ENCODE peak calls at places on chromosomes 7 and 10, in eight cellular contexts. P is PC-9, W is right lobe of liver, H is colonic mucosa, X is spleen, F is uterus, N is IMR-90, B is lung. T is an unnamed sample. For H3K36me3, the result is how much of the 10 kb centered on the place peaks cover.

GRCh38 chr10:103193820-103194529 is 903 bp upstream of the NT5C2 start:
- DNase-seq in P (no peak), W (no peak), H (no peak), X (no peak), F (no peak), N (peak), B (no peak), T (no peak)

GRCh38 chr10:69409968-69410367 is 6.8 kb downstream of the TACR2 start:
- DNase-seq in P (no peak), W (no peak), H (no peak), X (peak), F (peak), N (no peak), B (no peak), T (no peak)

GRCh38 chr10:48604408-48605263 is at the start of gene ARHGAP22:
- DNase-seq in P (no peak), W (peak), H (peak), X (no peak), F (no peak), N (peak), B (no peak), T (no peak)

GRCh38 chr7:34750636-34751035 is 92.6 kb downstream of the NPSR1 start:
- DNase-seq in P (no peak), W (no peak), H (no peak), X (no peak), F (no peak), N (no peak), B (no peak), T (no peak)

GRCh38 chr7:10401793-10402192 is 571.9 kb upstream of the PHF14 start:
- DNase-seq in P (no peak), W (no peak), H (no peak), X (no peak), F (no peak), N (no peak), B (no peak), T (no peak)

GRCh38 chr10:11742009-11742778 is at the start of gene ECHDC3:
- DNase-seq in P (no peak), W (peak), H (peak), X (peak), F (peak), N (no peak), B (peak), T (no peak)

GRCh38 chr7:18666107-18666728 is 170.7 kb downstream of the HDAC9 start:
- DNase-seq in P (peak), W (peak), H (peak), X (peak), F (peak), N (peak), B (peak), T (peak)

GRCh38 chr10:86225098-86225782 is 141.4 kb downstream of the GRID1 start:
- DNase-seq in P (no peak), W (no peak), H (no peak), X (no peak), F (no peak), N (peak), B (no peak), T (peak)

GRCh38 chr10:93074597-93075368 is 1.1 kb downstream of the CYP26A1 start:
- DNase-seq in P (no peak), W (no peak), H (no peak), X (no peak), F (no peak), N (no peak), B (no peak), T (no peak)

GRCh38 chr10:11887381-11888227 is 64.4 kb downstream of the PROSER2 start:
- DNase-seq in P (no peak), W (no peak), H (no peak), X (peak), F (no peak), N (no peak), B (no peak), T (no peak)

GRCh38 chr7:152925412-152926147 is 166.0 kb downstream of the ACTR3B start:
- DNase-seq in P (no peak), W (no peak), H (no peak), X (no peak), F (no peak), N (no peak), B (no peak), T (no peak)

GRCh38 chr7:57202274-57202673 is 70.0 kb upstream of the ZNF479 start:
- DNase-seq in P (no peak), W (no peak), H (no peak), X (peak), F (no peak), N (no peak), B (no peak), T (no peak)

GRCh38 chr7:41584746-41585145 is 118.1 kb downstream of the INHBA start:
- DNase-seq in P (no peak), W (no peak), H (no peak), X (no peak), F (no peak), N (peak), B (no peak), T (no peak)

GRCh38 chr7:100044719-100045118 is 4.9 kb upstream of the ZSCAN21 start:
- DNase-seq in P (no peak), W (peak), H (peak), X (no peak), F (no peak), N (no peak), B (no peak), T (no peak)

GRCh38 chr7:38025815-38026214 is 105.4 kb downstream of the EPDR1 start:
- DNase-seq in P (no peak), W (no peak), H (no peak), X (no peak), F (no peak), N (no peak), B (no peak), T (no peak)

GRCh38 chr7:93307131-93307660 is 75.0 kb downstream of the VPS50 start:
- DNase-seq in P (no peak), W (no peak), H (no peak), X (no peak), F (no peak), N (peak), B (no peak), T (no peak)

GRCh38 chr7:51029586-51030230 is 247.0 kb upstream of the GRB10 start:
- DNase-seq in P (peak), W (no peak), H (no peak), X (no peak), F (no peak), N (peak), B (no peak), T (no peak)

GRCh38 chr10:102287991-102288390 is 42.7 kb downstream of the GBF1 start:
- DNase-seq in P (no peak), W (no peak), H (no peak), X (no peak), F (no peak), N (no peak), B (no peak), T (no peak)

GRCh38 chr7:23106491-23106800 is 861 bp downstream of the KLHL7 start:
- DNase-seq in P (peak), W (peak), H (no peak), X (no peak), F (no peak), N (no peak), B (no peak), T (no peak)

GRCh38 chr7:139644191-139644590 is 120.7 kb downstream of the CLEC2L start:
- DNase-seq in P (no peak), W (no peak), H (no peak), X (no peak), F (no peak), N (no peak), B (no peak), T (no peak)

GRCh38 chr7:140683657-140684056 is 10.9 kb downstream of the ADCK2 start:
- DNase-seq in P (peak), W (peak), H (no peak), X (peak), F (no peak), N (no peak), B (no peak), T (no peak)

GRCh38 chr10:100267237-100268104 is at the start of gene CWF19L1:
- DNase-seq in P (peak), W (peak), H (peak), X (peak), F (peak), N (peak), B (peak), T (peak)

GRCh38 chr7:91235211-91235832 is 28.9 kb upstream of the FZD1 start:
- DNase-seq in P (no peak), W (no peak), H (no peak), X (no peak), F (no peak), N (peak), B (no peak), T (no peak)

GRCh38 chr10:100743626-100744135 is 1.7 kb upstream of the PAX2 start:
- DNase-seq in P (no peak), W (peak), H (no peak), X (no peak), F (no peak), N (peak), B (no peak), T (no peak)

GRCh38 chr7:26856481-26856880 is 7.9 kb downstream of the SKAP2 start:
- DNase-seq in P (no peak), W (no peak), H (no peak), X (no peak), F (no peak), N (peak), B (no peak), T (no peak)

GRCh38 chr10:102646610-102647432 is 2.5 kb downstream of the TRIM8 start:
- DNase-seq in P (no peak), W (no peak), H (peak), X (peak), F (no peak), N (peak), B (peak), T (no peak)

GRCh38 chr7:46452781-46453180 is 531.7 kb upstream of the IGFBP3 start:
- DNase-seq in P (no peak), W (no peak), H (no peak), X (no peak), F (no peak), N (no peak), B (no peak), T (no peak)

GRCh38 chr10:77608281-77608680 is 29.3 kb downstream of the KCNMA1 start:
- DNase-seq in P (no peak), W (no peak), H (no peak), X (no peak), F (peak), N (no peak), B (no peak), T (no peak)

DNA sequence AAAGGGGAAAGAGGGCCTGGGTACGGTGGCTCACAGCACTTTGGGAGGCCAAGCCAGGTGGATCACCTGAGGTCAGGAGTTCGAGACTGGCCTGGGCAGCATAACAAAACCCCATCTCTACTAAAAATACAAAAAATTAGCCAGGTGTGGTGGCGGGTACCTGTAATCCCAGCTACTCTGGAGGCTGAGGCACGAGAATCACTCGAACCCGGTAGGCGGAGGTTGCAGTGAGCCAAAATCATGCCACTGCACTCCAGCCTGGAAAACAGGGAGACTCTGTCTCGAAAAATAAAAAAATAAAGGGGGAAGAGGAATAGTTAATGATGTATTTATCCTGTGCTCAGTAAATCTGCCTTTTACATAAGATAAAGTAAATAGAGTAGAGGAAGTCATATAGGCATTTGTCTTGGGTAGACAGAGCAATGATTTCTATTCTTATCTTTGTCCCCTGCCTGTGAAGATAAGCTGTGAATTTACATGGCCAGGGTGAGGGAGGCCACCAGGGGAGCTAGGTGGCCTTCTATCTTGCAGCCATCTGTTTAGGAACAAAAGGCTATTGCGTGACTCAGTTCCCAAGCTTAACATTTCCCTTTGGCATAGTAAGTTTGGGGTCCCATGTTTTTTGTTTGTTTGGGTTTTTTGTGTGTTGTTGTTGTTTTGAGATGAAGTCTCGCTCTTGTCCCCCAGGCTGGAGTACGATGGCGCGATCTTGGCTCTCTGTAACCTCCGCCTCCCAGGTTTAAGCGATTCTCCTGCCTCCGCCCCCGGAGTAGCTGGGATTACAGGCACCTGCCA is 73.2 kb upstream of the GTF2I start:
- DNase-seq in P (no peak), W (no peak), H (peak), X (no peak), F (no peak), N (no peak), B (no peak), T (no peak)
- TF ChIP-seq CTCF in P (no peak), W (no peak), H (no peak), X (no peak), F (no peak), N (no peak), B (no peak), T (no peak)

GRCh38 chr10:119831656-119832055 is 41.0 kb downstream of the MCMBP start:
- DNase-seq in P (no peak), W (no peak), H (no peak), X (no peak), F (no peak), N (no peak), B (no peak), T (no peak)
- H3K36me3 ChIP-seq in P (under half), W (half or more), H (under half), X (half or more), F (under half), N (under half), B (under half), T (under half)

DNA sequence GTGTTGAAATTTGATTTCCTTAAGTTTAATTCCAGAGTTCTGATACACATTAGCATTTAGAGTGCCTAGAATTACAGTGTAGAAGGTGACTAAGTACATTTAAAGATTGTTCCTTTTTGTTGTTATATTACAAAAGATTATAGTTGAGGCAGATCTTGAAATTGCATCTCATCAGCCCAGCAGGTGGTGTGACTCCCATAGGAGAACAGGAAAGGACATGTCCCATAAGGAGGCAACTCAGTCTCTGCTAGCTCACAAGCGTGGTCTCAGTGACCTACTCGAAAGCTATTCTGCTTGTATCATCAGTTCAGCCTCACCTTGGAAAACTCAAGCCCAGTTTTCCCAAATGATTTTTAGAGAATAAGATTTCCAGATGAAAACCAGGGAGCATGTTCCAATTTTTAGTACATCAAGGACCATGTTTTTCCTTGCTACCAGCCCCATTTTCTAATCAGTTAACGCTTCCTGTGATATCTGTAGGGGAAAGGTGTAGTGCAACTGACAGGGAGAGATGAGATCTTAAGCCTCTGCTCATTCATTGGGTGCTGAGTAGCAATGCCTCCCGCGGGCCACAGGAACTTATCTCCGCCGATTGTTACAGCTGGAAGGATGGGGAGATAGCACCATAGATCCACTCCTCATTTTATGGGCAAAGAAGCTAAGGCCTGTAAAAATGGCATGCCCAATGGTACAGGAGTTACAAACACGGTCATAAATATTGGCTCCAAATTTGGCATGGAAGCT is 1.1 kb upstream of the GNAI1 start:
- DNase-seq in P (no peak), W (no peak), H (no peak), X (no peak), F (peak), N (peak), B (no peak), T (no peak)
- TF ChIP-seq CTCF in P (no peak), W (peak), H (no peak), X (no peak), F (no peak), N (peak), B (no peak), T (no peak)

GRCh38 chr7:151351027-151351426 is 9.4 kb downstream of the NUB1 start:
- DNase-seq in P (no peak), W (no peak), H (peak), X (peak), F (no peak), N (no peak), B (no peak), T (no peak)
- H3K36me3 ChIP-seq in P (under half), W (half or more), H (under half), X (half or more), F (under half), N (half or more), B (under half), T (under half)

DNA sequence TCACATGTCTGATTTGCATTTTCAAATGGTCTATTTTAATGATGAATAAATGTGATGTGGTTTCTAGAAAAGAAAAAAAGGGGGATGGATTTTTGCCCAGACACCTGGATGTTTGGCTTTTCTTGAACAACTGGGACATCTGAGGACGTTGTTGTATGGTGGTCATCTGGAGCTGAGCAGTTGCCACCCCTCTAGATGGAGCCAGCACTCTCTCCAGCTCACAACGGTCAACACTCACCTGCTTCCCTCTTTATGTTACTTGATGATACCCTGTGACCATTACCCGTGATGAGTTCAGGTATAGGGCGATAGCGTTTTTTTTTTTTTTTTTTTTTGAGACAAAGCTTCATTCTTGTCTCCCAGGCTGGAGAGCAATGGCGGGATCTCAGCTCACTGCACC is 30.1 kb upstream of the PAXIP1 start:
- DNase-seq in P (no peak), W (no peak), H (no peak), X (no peak), F (no peak), N (no peak), B (no peak), T (no peak)
- TF ChIP-seq CTCF in P (peak), W (no peak), H (no peak), X (no peak), F (no peak), N (no peak), B (no peak), T (no peak)

GRCh38 chr7:123847868-123848267 is 2.9 kb downstream of the HYAL4 start:
- DNase-seq in P (no peak), W (no peak), H (no peak), X (no peak), F (no peak), N (no peak), B (no peak), T (no peak)
- H3K36me3 ChIP-seq in P (under half), W (under half), H (under half), X (under half), F (under half), N (under half), B (under half), T (under half)